ENCODE peak calls at places on chromosomes 11 and 22, in ten cellular contexts. Z is adrenal gland; K is astrocyte; O is mesenchymal stem cell; B is prostate gland; Q is ovary; I is naive thymus-derived CD4-positive, alpha-beta T cell; H is SJSA1; J is H1; P is CD4-positive, alpha-beta T cell. N is an unnamed sample.

GRCh38 chr22:23503736-23504440 is 76.2 kb downstream of the IGLL1 start:
- DNase-seq in J (no peak), O (no peak), I (no peak), P (no peak), H (no peak), Q (peak), B (no peak), K (no peak), Z (no peak), N (no peak)

GRCh38 chr11:20178976-20179375 is 18.7 kb upstream of the DBX1 start:
- DNase-seq in H (no peak), P (no peak), Q (no peak), Z (no peak), J (no peak), I (no peak), K (no peak), O (no peak), B (no peak), N (no peak)

GRCh38 chr11:45885274-45885920 is at the start of gene MAPK8IP1:
- DNase-seq in J (peak), H (peak), B (peak), Z (peak), P (peak), Q (peak), O (peak), I (peak), K (no peak), N (no peak)

GRCh38 chr22:40703174-40703573 is 23.9 kb downstream of the MCHR1 start:
- DNase-seq in K (no peak), B (no peak), H (no peak), I (no peak), Q (no peak), Z (no peak), O (no peak), J (no peak), P (no peak), N (no peak)

GRCh38 chr22:24146791-24147353 is 34.4 kb upstream of the SUSD2 start:
- DNase-seq in K (peak), B (no peak), I (no peak), Z (no peak), O (peak), J (no peak), P (no peak), H (peak), Q (peak), N (peak)

GRCh38 chr22:37098976-37099577 is 10.4 kb downstream of the TMPRSS6 start:
- DNase-seq in J (no peak), H (no peak), Z (no peak), O (no peak), K (no peak), P (no peak), B (no peak), Q (no peak), I (no peak), N (no peak)

GRCh38 chr22:50090141-50090714 is 422 bp downstream of the MOV10L1 start:
- DNase-seq in Q (no peak), B (no peak), I (no peak), Z (no peak), H (no peak), O (no peak), P (no peak), J (no peak), K (no peak), N (no peak)

GRCh38 chr22:31250740-31251330 is 38.7 kb downstream of the LIMK2 start:
- DNase-seq in Z (no peak), P (no peak), K (no peak), O (peak), J (no peak), B (peak), H (no peak), Q (no peak), I (no peak), N (no peak)

GRCh38 chr11:19498986-19499669 is 213.5 kb upstream of the NAV2 start:
- DNase-seq in B (no peak), Q (no peak), P (no peak), H (no peak), J (no peak), K (peak), Z (no peak), I (no peak), O (peak), N (no peak)

GRCh38 chr22:47692811-47693210 is 930.4 kb downstream of the TBC1D22A start:
- DNase-seq in Q (no peak), O (no peak), B (no peak), P (no peak), J (no peak), Z (no peak), K (no peak), H (peak), I (no peak), N (no peak)

GRCh38 chr11:122747358-122747757 is 90.9 kb upstream of the CRTAM start:
- DNase-seq in H (no peak), Z (no peak), J (no peak), B (no peak), P (no peak), K (no peak), Q (no peak), I (no peak), O (peak), N (no peak)

GRCh38 chr11:16603245-16603644 is 135.2 kb upstream of the C11orf58 start:
- DNase-seq in B (no peak), Z (no peak), Q (no peak), O (peak), K (no peak), P (no peak), I (no peak), H (no peak), J (no peak), N (no peak)

GRCh38 chr11:99534812-99535211 is 514.1 kb downstream of the CNTN5 start:
- DNase-seq in Z (no peak), H (no peak), Q (no peak), J (no peak), B (no peak), O (no peak), I (no peak), P (no peak), K (no peak), N (peak)

GRCh38 chr11:66478823-66479740 is 1.2 kb upstream of the DPP3 start:
- DNase-seq in Z (no peak), K (peak), P (no peak), B (no peak), J (no peak), H (peak), Q (peak), I (no peak), O (peak), N (no peak)

GRCh38 chr11:111220716-111221115 is 24.8 kb upstream of the POU2AF2 start:
- DNase-seq in B (no peak), K (peak), Z (no peak), I (no peak), J (no peak), H (no peak), Q (no peak), P (no peak), O (no peak), N (no peak)

GRCh38 chr11:34324466-34324865 is 33.3 kb downstream of the ABTB2 start:
- DNase-seq in P (no peak), Q (no peak), H (no peak), Z (no peak), I (no peak), O (no peak), K (no peak), B (peak), J (no peak), N (no peak)
- H3K27ac ChIP-seq in P (no peak), Q (no peak), H (no peak), Z (no peak), I (no peak), O (no peak), K (no peak), B (no peak), J (no peak), N (no peak)

DNA sequence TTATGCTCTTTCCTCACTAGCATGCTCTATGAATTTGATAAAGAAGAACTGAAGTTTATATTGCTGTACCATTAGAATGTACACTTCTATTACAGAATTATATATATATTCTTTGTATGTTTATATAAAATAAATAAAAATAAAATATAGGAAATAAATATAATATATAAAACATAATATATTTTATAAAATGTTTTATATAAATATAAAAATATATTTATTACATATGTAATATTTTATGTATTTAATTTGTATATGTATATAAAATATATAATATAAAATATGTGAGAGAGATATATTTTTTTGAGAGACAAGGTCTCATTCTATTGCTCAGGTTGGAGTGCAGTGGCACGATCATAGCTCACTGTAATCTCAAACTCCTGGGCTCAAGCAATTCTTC is 18.3 kb upstream of the RTCB start:
- DNase-seq in B (no peak), H (no peak), P (no peak), J (no peak), I (no peak), K (no peak), O (no peak), Q (no peak), Z (no peak), N (no peak)
- H3K27ac ChIP-seq in B (no peak), H (no peak), P (no peak), J (no peak), I (no peak), K (no peak), O (no peak), Q (no peak), Z (no peak), N (no peak)

DNA sequence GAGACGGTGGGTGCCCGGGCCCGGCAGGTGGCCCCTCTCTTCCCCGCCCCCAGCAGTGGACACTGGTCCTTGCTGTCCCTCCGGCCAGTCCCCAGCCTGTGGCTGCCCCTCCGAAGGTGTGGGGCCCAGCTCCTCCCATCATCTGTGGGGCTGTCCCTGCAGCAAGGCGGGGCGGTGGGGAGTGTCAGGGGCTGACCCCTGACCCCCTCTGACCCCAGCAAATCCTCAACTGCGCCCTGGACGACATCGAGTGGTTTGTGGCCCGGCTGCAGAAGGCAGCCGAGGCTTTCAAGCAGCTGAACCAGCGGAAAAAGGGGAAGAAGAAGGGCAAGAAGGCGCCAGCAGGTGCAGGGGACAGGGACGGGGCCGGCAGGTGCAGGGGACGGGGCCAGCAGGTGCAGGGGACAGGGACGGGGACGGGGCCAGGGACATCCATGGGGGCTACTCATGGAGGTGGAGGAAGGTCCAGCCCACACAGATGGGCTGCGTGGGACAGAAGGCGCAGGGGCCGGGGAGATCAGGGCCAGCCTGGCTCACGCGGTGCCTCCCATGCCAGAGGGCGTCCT is 15.4 kb downstream of the EPS8L2 start:
- DNase-seq in K (no peak), Q (no peak), B (no peak), H (no peak), P (no peak), J (no peak), I (no peak), O (no peak), Z (no peak), N (no peak)
- H3K27ac ChIP-seq in K (no peak), Q (no peak), B (no peak), H (no peak), P (no peak), J (no peak), I (no peak), O (no peak), Z (no peak), N (no peak)

GRCh38 chr11:62602141-62603071 is 741 bp upstream of the MTA2 start:
- DNase-seq in B (peak), Q (peak), P (no peak), J (no peak), I (no peak), K (no peak), H (peak), O (no peak), Z (peak), N (no peak)

GRCh38 chr11:62601364-62602140 is at the start of gene MTA2:
- DNase-seq in J (peak), P (peak), Q (peak), B (peak), K (peak), Z (peak), H (peak), I (peak), O (peak), N (peak)

GRCh38 chr11:62604460-62605130 is 2.9 kb upstream of the MTA2 start:
- DNase-seq in I (no peak), Q (no peak), P (no peak), Z (no peak), B (no peak), K (no peak), H (no peak), J (no peak), O (peak), N (no peak)

GRCh38 chr11:62603771-62604170 is 2.1 kb upstream of the MTA2 start:
- DNase-seq in O (no peak), Q (no peak), K (no peak), B (no peak), I (no peak), P (no peak), J (no peak), H (no peak), Z (no peak), N (no peak)

DNA sequence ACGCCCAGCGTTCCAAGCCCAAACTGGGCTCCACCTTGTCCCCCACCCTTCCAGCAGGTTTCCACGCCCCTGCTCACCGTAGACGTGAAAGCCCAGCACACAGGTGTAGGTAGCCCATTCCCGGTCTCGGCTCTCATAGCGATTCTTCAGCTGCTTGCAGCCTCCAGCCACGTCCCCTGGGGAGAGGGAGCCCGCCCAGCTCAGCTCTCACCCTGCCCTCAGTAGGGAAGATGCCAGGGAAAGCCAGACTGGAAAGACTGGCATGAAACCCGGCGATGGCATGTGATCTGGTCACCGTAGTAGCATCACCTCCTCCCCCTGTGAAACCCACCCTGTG is 1.4 kb upstream of the MTA2 start:
- DNase-seq in O (no peak), B (no peak), I (no peak), K (no peak), Z (no peak), J (no peak), Q (peak), P (no peak), H (no peak), N (no peak)
- H3K27ac ChIP-seq in O (no peak), B (peak), I (peak), K (no peak), Z (peak), J (no peak), Q (peak), P (no peak), H (no peak), N (no peak)

DNA sequence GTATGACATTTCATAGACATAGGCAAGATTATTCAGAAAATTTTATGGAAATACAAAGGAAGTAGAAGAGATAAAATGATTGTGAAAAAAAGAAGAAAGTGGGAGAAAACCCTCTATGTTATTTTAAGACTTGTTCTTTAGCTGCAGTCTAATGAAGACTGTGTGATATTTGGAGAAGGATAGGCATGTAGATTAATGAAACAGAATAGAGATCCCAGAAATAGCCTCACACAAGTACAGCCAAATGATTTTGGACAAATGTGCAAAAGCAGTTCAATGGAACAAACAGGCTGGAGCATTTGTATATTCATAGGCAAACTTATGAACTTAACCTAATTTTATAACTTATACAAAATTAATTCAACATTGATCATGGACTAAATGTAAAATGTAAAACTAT is 14.3 kb downstream of the ANO5 start:
- DNase-seq in B (no peak), P (no peak), I (no peak), O (no peak), H (no peak), Z (no peak), Q (no peak), J (no peak), K (no peak), N (no peak)
- H3K27ac ChIP-seq in B (no peak), P (no peak), I (no peak), O (no peak), H (no peak), Z (no peak), Q (no peak), J (no peak), K (no peak), N (no peak)

DNA sequence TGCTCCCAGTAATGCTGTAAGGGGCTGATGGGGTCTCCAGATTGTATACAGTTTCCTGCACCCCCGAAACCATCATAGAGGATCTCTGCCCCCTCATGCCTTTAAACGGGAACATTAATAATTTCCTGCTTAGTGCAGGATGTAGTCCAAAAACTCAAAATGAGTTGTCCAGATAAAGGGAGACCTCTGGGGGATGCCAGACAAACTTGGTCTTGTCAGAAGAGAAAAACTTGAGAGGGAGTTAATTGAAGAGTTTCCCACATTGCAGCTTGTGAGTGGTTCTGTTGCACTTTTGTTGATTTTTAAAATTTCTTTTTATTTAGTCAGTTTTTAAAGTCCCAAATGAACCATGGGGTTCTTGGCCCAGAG is 132.1 kb downstream of the COMMD9 start:
- DNase-seq in Z (no peak), K (no peak), O (no peak), I (no peak), P (no peak), Q (no peak), B (no peak), J (no peak), H (no peak), N (no peak)
- H3K27ac ChIP-seq in Z (no peak), K (no peak), O (no peak), I (no peak), P (no peak), Q (no peak), B (no peak), J (no peak), H (no peak), N (no peak)

N was measured in AG04450.